ENCODE peak calls at places on chromosomes 7 and 10, in ten cellular contexts. D is PC-3; P is neural progenitor cell; G is sigmoid colon; J is mammary epithelial cell; E is colonic mucosa; M is DND-41; I is uterus; Z is CD8-positive, alpha-beta memory T cell; S is endothelial cell of umbilical vein. F is an unnamed sample.

GRCh38 chr7:48085433-48085791 is 3.7 kb upstream of the UPP1 start:
- DNase-seq in D (no peak), P (no peak), G (no peak), J (no peak), E (no peak), M (no peak), I (no peak), Z (no peak), S (no peak), F (no peak)

GRCh38 chr7:36440880-36441279 is 51.2 kb downstream of the ANLN start:
- DNase-seq in D (peak; percentile 38), P (peak; percentile 54), G (no peak), J (peak; percentile 6), E (no peak), M (no peak), I (no peak), Z (no peak), S (peak; percentile 48), F (no peak)

GRCh38 chr10:31321396-31321941 is 2.5 kb downstream of the ZEB1 start:
- DNase-seq in D (no peak), P (peak; percentile 11), G (no peak), J (no peak), E (no peak), M (peak; percentile 22), I (no peak), Z (peak; percentile 86), S (peak; percentile 89), F (no peak)

GRCh38 chr7:141073173-141073640 is 657 bp upstream of the TMEM178B start:
- DNase-seq in D (peak; percentile 7), P (peak; percentile 92), G (no peak), J (no peak), E (no peak), M (no peak), I (no peak), Z (no peak), S (peak; percentile 31), F (peak; percentile 26)

GRCh38 chr10:106147050-106147449 is 1017.5 kb downstream of the SORCS1 start:
- DNase-seq in D (no peak), P (peak; percentile 39), G (no peak), J (no peak), E (no peak), M (no peak), I (no peak), Z (no peak), S (no peak), F (no peak)

GRCh38 chr10:95832216-95833037 is 75.3 kb upstream of the CC2D2B start:
- DNase-seq in D (no peak), P (no peak), G (no peak), J (no peak), E (no peak), M (no peak), I (no peak), Z (peak; percentile 1), S (no peak), F (no peak)

GRCh38 chr10:5305374-5305773 is 59.4 kb upstream of the UCN3 start:
- DNase-seq in D (no peak), P (no peak), G (no peak), J (no peak), E (no peak), M (no peak), I (no peak), Z (no peak), S (no peak), F (no peak)

GRCh38 chr10:14556285-14556956 is 218.3 kb downstream of the FAM107B start:
- DNase-seq in D (no peak), P (peak; percentile 65), G (no peak), J (no peak), E (no peak), M (no peak), I (no peak), Z (no peak), S (peak; percentile 59), F (peak; percentile 60)

GRCh38 chr7:101913247-101913721 is 95.9 kb downstream of the CUX1 start:
- DNase-seq in D (no peak), P (no peak), G (no peak), J (no peak), E (no peak), M (no peak), I (peak; percentile 57), Z (no peak), S (no peak), F (no peak)

GRCh38 chr7:121945849-121946238 is 72.9 kb downstream of the PTPRZ1 start:
- DNase-seq in D (no peak), P (no peak), G (no peak), J (no peak), E (no peak), M (no peak), I (no peak), Z (no peak), S (no peak), F (no peak)

GRCh38 chr10:62224606-62225005 is 44.0 kb downstream of the RTKN2 start:
- DNase-seq in D (peak; percentile 90), P (no peak), G (no peak), J (peak; percentile 43), E (no peak), M (no peak), I (no peak), Z (no peak), S (no peak), F (peak; percentile 47)

DNA sequence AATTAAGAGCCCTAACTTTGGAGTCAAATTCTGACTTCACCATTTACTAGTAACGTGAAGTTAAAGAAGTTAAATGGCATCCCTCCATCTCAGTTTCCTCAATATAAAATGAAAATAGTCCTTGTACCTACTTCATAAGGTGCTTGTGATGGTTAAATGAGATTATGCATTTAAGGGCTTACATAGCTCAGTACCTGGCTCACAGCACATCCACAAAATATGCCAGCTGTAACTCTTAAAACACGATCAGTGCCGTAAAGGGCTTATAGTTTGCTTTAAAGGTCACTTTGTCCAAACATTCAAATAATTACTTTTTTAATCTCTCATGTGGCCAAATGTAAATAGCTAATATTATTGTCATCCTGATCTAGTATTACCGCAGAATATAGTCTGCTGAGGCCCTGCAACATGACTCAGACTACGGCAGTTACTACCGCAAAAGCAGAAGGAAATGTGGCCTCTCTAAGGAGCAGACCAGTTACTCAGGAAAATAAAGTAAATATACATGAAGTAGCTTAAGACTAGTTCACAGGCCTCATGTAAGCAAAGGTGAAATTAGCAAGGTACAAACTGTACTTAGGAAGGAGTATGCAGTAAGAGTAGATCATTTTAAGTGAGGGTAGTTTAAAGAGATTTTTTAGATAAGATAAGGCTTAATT is 12.9 kb downstream of the CASP2 start:
- DNase-seq in D (peak; percentile 88), P (no peak), G (no peak), J (no peak), E (no peak), M (no peak), I (no peak), Z (no peak), S (no peak), F (peak; percentile 68)
- H3K4me3 ChIP-seq in D (peak overlapping the region; percentile 19), P (no peak overlapping the region), G (no peak overlapping the region), J (no peak overlapping the region), E (no peak overlapping the region), M (no peak overlapping the region), I (no peak overlapping the region), Z (no peak overlapping the region), S (no peak overlapping the region), F (no peak overlapping the region)

DNA sequence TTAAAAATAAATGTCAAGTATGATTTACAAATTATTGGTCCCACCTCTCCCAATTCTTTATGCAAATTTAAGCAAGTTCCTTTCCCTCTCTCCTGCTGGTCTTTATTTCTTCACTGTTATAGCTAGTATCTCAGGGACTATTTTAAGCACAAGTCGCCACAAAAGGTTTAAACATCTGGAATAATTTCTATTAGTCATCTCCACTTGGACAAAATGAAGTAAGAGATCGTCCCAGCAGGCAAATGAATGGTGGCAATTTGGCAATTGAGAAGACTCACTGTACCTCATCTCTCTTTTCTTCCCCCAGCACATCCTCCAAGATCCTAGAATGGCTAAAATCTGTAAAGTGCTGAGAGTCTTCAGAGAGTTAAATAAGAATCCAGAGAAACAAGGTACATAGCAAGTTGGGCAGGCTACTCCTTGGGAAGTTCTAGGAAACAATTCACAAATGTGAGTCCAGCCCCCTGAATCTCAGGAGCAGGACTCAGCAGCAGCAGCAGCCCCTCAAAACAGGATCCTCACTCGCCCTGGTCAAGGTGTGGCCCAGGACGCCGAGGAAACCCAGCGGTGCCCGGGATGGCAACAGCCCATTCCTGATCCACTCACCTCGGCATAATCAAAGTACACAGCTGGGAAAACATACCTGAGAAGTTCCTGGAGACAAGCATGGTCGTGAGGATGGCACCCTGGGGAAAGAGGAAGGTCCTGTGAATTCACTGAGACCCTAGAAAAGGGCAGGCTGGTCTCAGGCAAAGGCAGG is 30.3 kb upstream of the NDST2 start:
- DNase-seq in D (no peak), P (no peak), G (no peak), J (no peak), E (no peak), M (no peak), I (no peak), Z (no peak), S (no peak), F (no peak)
- H3K36me3 ChIP-seq in D (peaks cover 87% of the 10 kb centered on the region), P (no peaks in the 10 kb centered on the region), G (peaks cover 91% of the 10 kb centered on the region), J (no peaks in the 10 kb centered on the region), E (peaks cover 14% of the 10 kb centered on the region), M (peaks cover 78% of the 10 kb centered on the region), I (no peaks in the 10 kb centered on the region), Z (peaks cover 61% of the 10 kb centered on the region), S (no peaks in the 10 kb centered on the region), F (peaks cover 19% of the 10 kb centered on the region)

DNA sequence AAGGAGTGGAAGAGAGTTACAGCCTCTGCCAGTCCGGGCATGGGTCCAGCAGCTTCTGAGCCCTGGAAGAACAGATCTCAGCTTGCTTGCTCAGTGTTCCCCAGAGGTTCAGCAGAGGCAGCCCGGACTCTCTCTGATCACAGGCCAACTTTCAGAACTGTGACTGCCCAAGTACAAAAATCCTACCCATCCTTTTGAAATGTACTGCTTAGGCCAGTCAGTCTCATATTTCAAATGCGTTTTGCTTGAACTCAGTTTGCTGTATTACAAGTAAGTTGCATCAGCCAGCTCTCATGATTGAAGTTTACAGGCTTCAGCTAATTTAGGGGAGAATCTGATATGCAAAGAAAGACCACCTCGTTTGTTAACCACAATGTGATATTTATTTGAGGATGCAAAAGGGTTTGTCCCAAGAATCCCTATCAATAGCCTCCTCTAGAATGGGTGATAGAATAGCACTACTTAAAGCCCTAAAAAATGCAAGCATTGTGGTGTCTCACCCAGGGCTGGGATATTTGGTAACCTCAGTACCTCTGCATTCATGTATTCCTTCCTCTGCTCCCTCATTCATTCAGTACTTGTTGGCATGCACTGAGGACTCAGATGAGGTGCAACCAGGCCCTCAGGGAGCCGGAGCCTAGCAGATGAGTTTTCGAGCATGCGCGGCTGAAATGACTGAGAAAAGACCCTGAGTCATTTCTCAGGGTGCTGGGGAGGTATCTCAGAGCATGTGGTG is 7.0 kb downstream of the AIMP2 start:
- DNase-seq in D (no peak), P (no peak), G (peak; percentile 91), J (peak; percentile 9), E (no peak), M (no peak), I (peak; percentile 63), Z (no peak), S (no peak), F (peak; percentile 71)
- H3K27ac ChIP-seq in D (no peak overlapping the region), P (no peak overlapping the region), G (peak overlapping the region; percentile 75), J (peak overlapping the region; percentile 7), E (no peak overlapping the region), M (peak overlapping the region; percentile 76), I (peak overlapping the region; percentile 48), Z (peak overlapping the region; percentile 56), S (no peak overlapping the region), F (peak overlapping the region; percentile 89)

GRCh38 chr7:79833616-79834015 is 301.0 kb upstream of the GNAI1 start:
- DNase-seq in D (no peak), P (no peak), G (no peak), J (no peak), E (no peak), M (no peak), I (no peak), Z (no peak), S (no peak), F (no peak)

GRCh38 chr7:79823246-79823951 is 311.2 kb upstream of the GNAI1 start:
- DNase-seq in D (no peak), P (no peak), G (no peak), J (no peak), E (no peak), M (no peak), I (no peak), Z (no peak), S (no peak), F (no peak)

GRCh38 chr7:79828866-79829265 is 305.8 kb upstream of the GNAI1 start:
- DNase-seq in D (no peak), P (no peak), G (no peak), J (no peak), E (no peak), M (no peak), I (no peak), Z (no peak), S (no peak), F (no peak)
- H3K4me3 ChIP-seq in D (no peak overlapping the region), P (no peak overlapping the region), G (no peak overlapping the region), J (no peak overlapping the region), E (no peak overlapping the region), M (no peak overlapping the region), I (no peak overlapping the region), Z (no peak overlapping the region), S (no peak overlapping the region), F (no peak overlapping the region)